ENCODE peak calls at places on chromosomes 1 and 21, in seven cellular contexts. M, Y, O, Z, N, K and P are unnamed samples.

GRCh38 chr1:69569281-69569970 is 1.7 kb downstream of the LRRC7 start:
- DNase-seq in K (no peak), N (no peak), Z (no peak), M (no peak), Y (no peak), O (no peak), P (no peak)

GRCh38 chr1:157437301-157437700 is 115.0 kb downstream of the FCRL5 start:
- DNase-seq in K (no peak), Z (no peak), Y (no peak), M (no peak), N (no peak), O (no peak), P (no peak)

GRCh38 chr1:214902636-214903320 is 179.8 kb upstream of the KCNK2 start:
- DNase-seq in N (no peak), M (peak; percentile 21), K (no peak), Z (no peak), Y (no peak), O (no peak), P (no peak)

GRCh38 chr1:206470692-206471414 is 577 bp downstream of the IKBKE start:
- DNase-seq in K (peak; percentile 26), M (peak; percentile 42), O (no peak), Y (no peak), Z (no peak), N (peak; percentile 75), P (peak; percentile 78)

GRCh38 chr21:28627261-28627660 is 365.4 kb downstream of the LTN1 start:
- DNase-seq in K (no peak), Y (no peak), M (no peak), O (no peak), Z (no peak), N (no peak), P (no peak)

GRCh38 chr1:161510477-161510876 is 5.2 kb downstream of the FCGR2A start:
- DNase-seq in O (no peak), M (no peak), K (no peak), Z (no peak), Y (no peak), N (no peak), P (no peak)

GRCh38 chr1:173863224-173864151 is 4.3 kb downstream of the GAS5 start:
- DNase-seq in N (no peak), M (no peak), O (no peak), K (no peak), Z (no peak), Y (no peak), P (peak; percentile 60)

GRCh38 chr1:62311473-62311943 is 7.7 kb downstream of the KANK4 start:
- DNase-seq in Y (no peak), Z (no peak), N (peak; percentile 88), M (no peak), O (no peak), K (no peak), P (no peak)

GRCh38 chr1:172338295-172338735 is 82.2 kb upstream of the C1orf105 start:
- DNase-seq in O (no peak), K (no peak), Y (no peak), N (no peak), Z (no peak), M (no peak), P (no peak)

GRCh38 chr21:39842741-39843146 is 24.5 kb upstream of the PCP4 start:
- DNase-seq in Z (no peak), O (no peak), K (no peak), N (no peak), M (no peak), Y (no peak), P (no peak)

GRCh38 chr1:56068908-56069307 is 510.5 kb downstream of the PLPP3 start:
- DNase-seq in N (no peak), Y (no peak), M (no peak), Z (no peak), K (no peak), O (no peak), P (no peak)